ENCODE peak calls at places on chromosomes 1 and 21, in five cellular contexts. I is WTC11, P is HepG2, M is H1, X is GM12878. K is an unnamed sample.

GRCh38 chr1:110060034-110060661 is 10.3 kb downstream of the ALX3 start:
- DNase-seq in I (peak), P (peak), M (no peak), X (no peak), K (peak)

GRCh38 chr1:194474701-194475100 is 1288.3 kb upstream of the B3GALT2 start:
- DNase-seq in I (no peak), P (no peak), M (no peak), X (no peak), K (no peak)

GRCh38 chr1:116940809-116941640 is 31.3 kb downstream of the PTGFRN start:
- DNase-seq in I (no peak), P (no peak), M (no peak), X (no peak), K (no peak)

GRCh38 chr1:114648503-114648902 is 21.3 kb downstream of the DENND2C start:
- DNase-seq in I (no peak), P (no peak), M (no peak), X (no peak), K (no peak)

GRCh38 chr1:110292327-110292741 is 46.8 kb upstream of the RBM15 start:
- DNase-seq in I (no peak), P (no peak), M (no peak), X (no peak), K (no peak)

GRCh38 chr1:219555802-219556201 is 57.1 kb downstream of the ZC3H11B start:
- DNase-seq in I (no peak), P (no peak), M (no peak), X (no peak), K (no peak)

GRCh38 chr1:71364236-71364635 is 283.4 kb upstream of the ZRANB2 start:
- DNase-seq in I (no peak), P (no peak), M (no peak), X (no peak), K (no peak)

GRCh38 chr1:6348511-6349191 is 44.9 kb downstream of the ACOT7 start:
- DNase-seq in I (no peak), P (no peak), M (no peak), X (no peak), K (no peak)

GRCh38 chr21:38797470-38797869 is 8.3 kb upstream of the ETS2 start:
- DNase-seq in I (no peak), P (peak), M (no peak), X (no peak), K (peak)

GRCh38 chr1:1293618-1294249 is 13.5 kb downstream of the SCNN1D start:
- DNase-seq in I (peak), P (no peak), M (no peak), X (no peak), K (peak)

GRCh38 chr1:6414443-6414844 is 5.3 kb downstream of the HES2 start:
- DNase-seq in I (peak), P (peak), M (no peak), X (peak), K (peak)

GRCh38 chr1:228781161-228781771 is 46.0 kb downstream of the RHOU start:
- DNase-seq in I (no peak), P (no peak), M (no peak), X (no peak), K (no peak)

GRCh38 chr1:79129914-79130313 is 123.4 kb upstream of the ADGRL4 start:
- DNase-seq in I (no peak), P (no peak), M (no peak), X (no peak), K (no peak)

GRCh38 chr1:9126511-9126910 is 2.4 kb downstream of the GPR157 start:
- DNase-seq in I (no peak), P (no peak), M (no peak), X (no peak), K (no peak)

GRCh38 chr1:204477036-204477740 is 17.4 kb downstream of the PIK3C2B start:
- DNase-seq in I (no peak), P (no peak), M (no peak), X (no peak), K (no peak)

GRCh38 chr1:153538315-153538821 is 2.4 kb downstream of the S100A5 start:
- DNase-seq in I (peak), P (peak), M (no peak), X (no peak), K (peak)

GRCh38 chr1:203295796-203296195 is 9.5 kb upstream of the BTG2 start:
- DNase-seq in I (no peak), P (no peak), M (no peak), X (no peak), K (no peak)

GRCh38 chr1:4702927-4703326 is 48.5 kb downstream of the AJAP1 start:
- DNase-seq in I (no peak), P (no peak), M (no peak), X (no peak), K (no peak)

GRCh38 chr1:38055965-38056364 is 9.4 kb upstream of the POU3F1 start:
- DNase-seq in I (no peak), P (no peak), M (no peak), X (no peak), K (no peak)

GRCh38 chr1:18401921-18402320 is 78.8 kb upstream of the KLHDC7A start:
- DNase-seq in I (no peak), P (no peak), M (no peak), X (no peak), K (no peak)

GRCh38 chr1:166952002-166952746 is 23.2 kb downstream of the ILDR2 start:
- DNase-seq in I (no peak), P (peak), M (no peak), X (no peak), K (no peak)

GRCh38 chr1:116125761-116126160 is 14.6 kb downstream of the MAB21L3 start:
- DNase-seq in I (no peak), P (no peak), M (no peak), X (no peak), K (no peak)

GRCh38 chr1:107404756-107405155 is 263.9 kb downstream of the NTNG1 start:
- DNase-seq in I (no peak), P (no peak), M (no peak), X (no peak), K (no peak)

GRCh38 chr1:2109581-2110021 is 59.4 kb downstream of the PRKCZ start:
- DNase-seq in I (no peak), P (no peak), M (no peak), X (no peak), K (no peak)

GRCh38 chr21:41711416-41712023 is 55.3 kb downstream of the RIPK4 start:
- DNase-seq in I (no peak), P (no peak), M (no peak), X (no peak), K (no peak)

GRCh38 chr1:146012703-146013565 is 8.6 kb downstream of the HJV start:
- DNase-seq in I (no peak), P (peak), M (no peak), X (no peak), K (peak)

GRCh38 chr1:225044258-225044657 is 114.8 kb downstream of the DNAH14 start:
- DNase-seq in I (no peak), P (peak), M (no peak), X (no peak), K (no peak)

GRCh38 chr1:184598403-184598802 is 156.3 kb downstream of the EDEM3 start:
- DNase-seq in I (no peak), P (no peak), M (no peak), X (no peak), K (no peak)

GRCh38 chr1:59055908-59056719 is 240.8 kb upstream of the FGGY start:
- DNase-seq in I (no peak), P (no peak), M (no peak), X (no peak), K (no peak)

GRCh38 chr1:74963120-74963519 is 171.1 kb upstream of the LHX8 start:
- DNase-seq in I (no peak), P (no peak), M (no peak), X (no peak), K (no peak)

GRCh38 chr1:74969566-74970135 is 164.5 kb upstream of the LHX8 start:
- DNase-seq in I (no peak), P (no peak), M (no peak), X (no peak), K (no peak)

GRCh38 chr1:74964508-74964907 is 169.7 kb upstream of the LHX8 start:
- DNase-seq in I (no peak), P (no peak), M (no peak), X (no peak), K (no peak)
- TF ChIP-seq ATF2 in I (no peak), P (no peak), M (no peak), X (no peak), K (no peak)

GRCh38 chr1:84436907-84437667 is 38.8 kb downstream of the DNASE2B start:
- DNase-seq in I (no peak), P (no peak), M (no peak), X (no peak), K (no peak)
- TF ChIP-seq ATF2 in I (no peak), P (no peak), M (no peak), X (no peak), K (no peak)

GRCh38 chr1:7784492-7785071 is 491 bp downstream of the PER3 start:
- DNase-seq in I (peak), P (no peak), M (no peak), X (no peak), K (no peak)

GRCh38 chr1:7783178-7783711 is 846 bp upstream of the PER3 start:
- DNase-seq in I (peak), P (peak), M (no peak), X (no peak), K (peak)

GRCh38 chr1:7783826-7784491 is at the start of gene PER3:
- DNase-seq in I (peak), P (peak), M (peak), X (peak), K (peak)

GRCh38 chr1:7780976-7781375 is 3.1 kb upstream of the PER3 start:
- DNase-seq in I (no peak), P (no peak), M (no peak), X (no peak), K (no peak)

GRCh38 chr1:7781923-7782495 is 2.1 kb upstream of the PER3 start:
- DNase-seq in I (no peak), P (no peak), M (no peak), X (no peak), K (no peak)
- TF ChIP-seq ATF2 in I (no peak), P (no peak), M (no peak), X (no peak), K (no peak)

DNA sequence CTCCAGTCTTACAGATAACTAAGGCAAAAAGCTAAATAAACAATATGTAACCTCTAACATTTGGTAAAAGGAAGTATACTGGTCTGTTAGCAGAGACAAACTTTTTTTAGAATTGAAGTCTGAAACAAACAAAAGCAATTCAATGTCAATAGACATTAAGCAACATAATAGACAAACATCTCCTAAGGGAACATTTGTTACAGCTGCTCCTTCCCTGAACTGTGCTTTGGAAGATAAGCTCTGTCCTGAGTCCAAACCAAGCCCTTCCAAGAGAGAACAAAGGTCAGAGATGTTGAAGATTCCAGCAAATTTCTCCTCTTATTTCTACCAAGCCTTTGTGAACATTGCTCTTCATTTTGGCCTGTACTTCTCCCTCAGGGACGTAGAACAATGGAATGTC is 25.3 kb downstream of the FMO2 start:
- DNase-seq in I (no peak), P (no peak), M (no peak), X (no peak), K (no peak)
- TF ChIP-seq ATF2 in I (no peak), P (no peak), M (no peak), X (no peak), K (no peak)

GRCh38 chr1:170881268-170882265 is 53.8 kb upstream of the MROH9 start:
- DNase-seq in I (no peak), P (no peak), M (no peak), X (peak), K (no peak)
- TF ChIP-seq ATF2 in I (no peak), P (no peak), M (no peak), X (no peak), K (no peak)

GRCh38 chr1:93565496-93566221 is 116.0 kb downstream of the BCAR3 start:
- DNase-seq in I (no peak), P (no peak), M (no peak), X (no peak), K (no peak)

GRCh38 chr1:93566227-93566626 is 115.4 kb downstream of the BCAR3 start:
- DNase-seq in I (no peak), P (no peak), M (no peak), X (no peak), K (no peak)

GRCh38 chr1:93571623-93572310 is 109.9 kb downstream of the BCAR3 start:
- DNase-seq in I (no peak), P (no peak), M (no peak), X (no peak), K (no peak)

GRCh38 chr1:93569479-93569878 is 112.2 kb downstream of the BCAR3 start:
- DNase-seq in I (no peak), P (no peak), M (no peak), X (no peak), K (no peak)

DNA sequence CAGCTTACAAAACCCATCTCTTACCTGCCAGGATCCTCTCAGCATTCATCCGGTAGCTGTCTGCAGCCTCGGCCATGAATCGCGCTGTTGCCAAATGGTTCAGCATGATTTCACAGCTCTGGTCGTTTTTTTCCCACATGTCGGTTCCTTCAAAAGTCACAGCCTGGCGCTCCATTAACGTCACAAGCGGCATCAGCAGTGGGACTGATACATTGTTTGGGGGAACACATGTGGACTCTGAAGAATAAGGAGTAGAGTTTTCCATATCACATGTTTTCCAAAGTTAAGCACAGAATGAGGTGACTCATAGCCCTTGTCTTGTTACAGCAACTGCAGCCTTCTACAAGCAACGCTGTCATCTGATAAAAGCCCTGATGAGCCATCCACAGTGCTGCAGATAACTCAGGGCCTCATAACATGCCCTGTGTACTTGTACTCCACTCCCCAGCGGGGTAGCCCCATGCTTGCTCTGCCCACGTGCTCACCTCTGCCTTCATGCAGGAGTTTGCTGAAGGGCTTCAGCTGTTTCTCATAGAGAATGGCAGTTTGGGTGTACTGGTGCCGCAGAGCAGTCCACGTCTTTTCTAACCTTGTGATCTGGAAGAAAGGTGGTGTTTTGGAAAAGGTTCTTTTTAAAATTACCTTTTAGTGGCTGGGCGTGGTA is 114.2 kb downstream of the BCAR3 start:
- DNase-seq in I (no peak), P (peak), M (no peak), X (no peak), K (peak)
- TF ChIP-seq ATF2 in I (no peak), P (no peak), M (no peak), X (no peak), K (no peak)

DNA sequence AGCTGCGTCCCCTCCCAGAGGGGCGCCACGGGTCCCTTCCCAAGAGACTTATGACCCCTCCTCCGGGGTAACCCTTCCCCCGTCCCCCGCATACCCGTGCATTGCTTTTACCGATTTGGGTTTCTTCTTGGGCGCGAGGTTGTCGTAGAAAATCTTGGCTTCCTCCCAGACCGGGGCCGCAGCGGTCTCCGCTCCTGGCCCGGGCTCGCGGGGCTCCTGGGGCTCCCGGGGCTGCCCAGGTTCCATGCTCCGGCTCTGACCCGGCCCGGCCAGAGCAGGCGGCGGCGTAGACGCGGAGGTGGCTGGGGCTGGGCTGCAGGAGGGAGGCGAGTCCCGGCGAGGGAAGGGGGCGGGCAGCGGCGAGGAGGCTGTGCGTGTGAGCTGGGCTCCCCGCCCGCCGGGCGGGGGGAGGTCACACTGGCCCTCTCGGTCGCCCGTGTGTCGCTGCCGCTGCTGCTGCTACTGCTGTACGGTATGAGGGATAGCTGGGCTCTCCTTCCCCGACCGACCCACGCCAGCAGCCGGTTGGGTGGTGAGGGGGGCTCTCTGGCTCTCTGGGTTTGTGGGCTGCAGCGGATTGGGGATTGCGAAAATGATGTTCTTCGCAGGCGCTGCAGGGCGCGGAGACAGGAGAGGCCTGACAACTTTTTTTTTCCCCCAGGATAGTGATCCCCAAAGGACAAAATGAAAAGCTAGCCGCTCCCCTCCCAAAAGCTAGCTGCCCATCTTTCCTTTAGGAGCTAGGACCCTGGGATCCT is at the start of gene NT5C1A:
- DNase-seq in I (peak), P (no peak), M (no peak), X (no peak), K (no peak)
- TF ChIP-seq ATF2 in I (no peak), P (no peak), M (no peak), X (no peak), K (no peak)

GRCh38 chr1:211813590-211813989 is 17.0 kb downstream of the LPGAT1 start:
- DNase-seq in I (no peak), P (no peak), M (no peak), X (no peak), K (no peak)
- TF ChIP-seq ATF2 in I (no peak), P (no peak), M (no peak), X (no peak), K (no peak)